ENCODE peak calls at places on chromosomes 16 and 17, in ten cellular contexts. Z is WTC11; D is choroid plexus epithelial cell; X is activated CD8-positive, alpha-beta T cell treated with anti-CD3 and anti-CD28 coated beads for 36 hours; F is brain microvascular endothelial cell; O is CD8-positive, alpha-beta T cell; A is GM12864; B is AG04450; Q is B cell; S is BE2C. M is an unnamed sample.
A peak's percentile ranks its signal among the peaks of the same experiment; 100 is the strongest.

GRCh38 chr17:59406808-59407381 is 75.4 kb downstream of the YPEL2 start:
- DNase-seq in X (no peak), A (no peak), D (peak; percentile 83), Q (no peak), O (no peak), Z (no peak), S (peak; percentile 71), B (peak; percentile 26), F (peak; percentile 73), M (no peak)

GRCh38 chr17:40399185-40399584 is 18.5 kb downstream of the TOP2A start:
- DNase-seq in S (no peak), Q (no peak), X (no peak), F (peak; percentile 12), B (peak; percentile 21), A (no peak), D (peak; percentile 82), Z (no peak), O (no peak), M (no peak)

GRCh38 chr17:56824503-56824902 is 9.2 kb downstream of the C17orf67 start:
- DNase-seq in X (no peak), D (no peak), Q (no peak), Z (no peak), A (no peak), F (no peak), B (no peak), S (no peak), O (no peak), M (no peak)

GRCh38 chr16:27425961-27426360 is 24.0 kb downstream of the IL21R start:
- DNase-seq in A (no peak), S (no peak), Z (no peak), D (no peak), B (no peak), F (no peak), O (no peak), X (peak; percentile 14), Q (no peak), M (no peak)

GRCh38 chr17:29948460-29949185 is 7.2 kb downstream of the EFCAB5 start:
- DNase-seq in S (no peak), F (no peak), A (no peak), O (no peak), D (no peak), Z (no peak), X (no peak), Q (peak; percentile 30), B (no peak), M (no peak)

GRCh38 chr17:80559688-80560290 is 15.2 kb downstream of the RPTOR start:
- DNase-seq in S (no peak), A (no peak), Q (no peak), F (peak; percentile 98), Z (no peak), O (no peak), B (peak; percentile 71), D (peak; percentile 95), X (no peak), M (no peak)

GRCh38 chr16:74320707-74321106 is 24.1 kb downstream of the PSMD7 start:
- DNase-seq in S (no peak), F (no peak), Z (no peak), B (no peak), A (no peak), O (no peak), X (no peak), D (no peak), Q (no peak), M (no peak)

GRCh38 chr16:69323428-69323827 is 7.0 kb downstream of the PDF start:
- DNase-seq in O (no peak), F (no peak), Z (no peak), B (no peak), S (no peak), Q (no peak), A (no peak), X (no peak), D (no peak), M (no peak)

GRCh38 chr17:2081564-2081963 is 26.7 kb downstream of the HIC1 start:
- DNase-seq in D (peak; percentile 55), B (no peak), S (no peak), X (no peak), Q (no peak), F (no peak), A (no peak), O (no peak), Z (no peak), M (no peak)

GRCh38 chr17:57557793-57558681 is 187.1 kb downstream of the CCDC182 start:
- DNase-seq in A (no peak), S (no peak), F (peak; percentile 78), B (no peak), O (no peak), Q (no peak), X (no peak), Z (no peak), D (peak; percentile 91), M (no peak)

GRCh38 chr17:83202002-83203000 is 122.9 kb downstream of the METRNL start:
- DNase-seq in D (no peak), S (peak; percentile 2), Q (no peak), B (no peak), Z (peak; percentile 7), A (no peak), F (no peak), X (no peak), O (no peak), M (no peak)

GRCh38 chr16:85354623-85355514 is 242.6 kb upstream of the CIBAR2 start:
- DNase-seq in A (no peak), S (peak; percentile 77), X (no peak), Q (no peak), Z (no peak), F (peak; percentile 67), B (peak; percentile 84), O (no peak), D (peak; percentile 74), M (no peak)

GRCh38 chr16:48687421-48688038 is 77.5 kb upstream of the N4BP1 start:
- DNase-seq in X (peak; percentile 59), Q (no peak), B (peak; percentile 29), A (peak; percentile 19), D (peak; percentile 85), S (peak; percentile 63), F (peak; percentile 65), O (no peak), Z (peak; percentile 60), M (peak; percentile 63)
- TF ChIP-seq CTCF in X (peak; percentile 76), Q (peak; percentile 49), B (peak; percentile 81), A (peak; percentile 72), D (peak; percentile 84), S (peak; percentile 89), F (peak; percentile 82), O (peak; percentile 30), Z (peak; percentile 35), M (peak; percentile 62)

GRCh38 chr16:53515259-53515658 is 12.2 kb upstream of the AKTIP start:
- DNase-seq in B (no peak), X (no peak), F (peak; percentile 90), A (no peak), D (peak; percentile 74), Q (no peak), Z (no peak), O (no peak), S (no peak), M (no peak)
- TF ChIP-seq CTCF in B (no peak), X (no peak), F (no peak), A (no peak), D (no peak), Q (no peak), Z (no peak), O (no peak), S (no peak), M (no peak)

DNA sequence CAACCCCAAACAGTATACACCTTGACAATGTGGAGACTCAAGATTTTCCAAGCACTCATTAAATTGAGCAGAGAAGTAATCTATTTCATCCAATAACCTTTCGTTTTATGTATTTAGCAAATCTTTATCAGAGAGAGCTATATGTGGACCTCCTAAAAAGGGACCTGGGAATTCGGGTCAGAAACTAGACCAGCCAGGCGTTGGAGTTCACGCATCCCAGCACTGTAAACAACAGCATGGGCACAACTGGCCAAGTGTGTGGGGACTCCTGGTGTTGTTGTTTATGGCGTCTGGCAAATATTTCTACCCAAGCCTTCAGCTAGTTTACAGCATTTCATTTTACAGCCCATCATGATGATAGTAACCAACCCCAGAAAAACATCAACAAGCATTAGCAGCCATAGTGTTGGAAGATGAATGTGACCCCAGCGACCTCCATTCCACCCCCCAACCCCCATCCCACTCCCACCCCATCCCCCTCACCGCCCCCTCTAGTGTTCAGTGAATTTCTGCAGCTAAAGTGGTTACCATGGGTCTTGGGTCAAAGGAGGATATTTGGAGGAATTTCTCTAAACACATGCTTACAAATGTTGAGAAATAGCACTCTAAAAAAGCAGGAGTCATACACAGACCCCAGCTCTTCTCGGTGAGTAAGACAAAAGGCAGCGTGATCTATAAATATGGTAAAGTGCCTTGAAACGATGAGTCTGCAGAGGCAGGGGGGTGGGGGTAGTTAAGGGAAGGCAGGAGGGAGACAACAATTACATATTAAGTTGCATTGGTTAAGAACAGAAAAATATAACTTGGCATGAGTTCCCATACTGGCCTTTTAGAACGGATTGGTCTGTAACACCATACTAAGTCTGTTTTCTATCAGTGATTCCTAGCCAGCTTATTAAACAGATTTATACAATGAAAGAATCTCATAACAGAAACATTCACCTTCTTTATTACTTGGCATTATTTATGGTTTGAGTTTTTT is 91.4 kb upstream of the TBX2 start:
- DNase-seq in S (no peak), Z (no peak), D (peak; percentile 98), Q (no peak), O (no peak), F (peak; percentile 94), X (no peak), B (peak; percentile 98), A (no peak), M (no peak)
- TF ChIP-seq CTCF in S (no peak), Z (no peak), D (peak; percentile 30), Q (no peak), O (no peak), F (peak; percentile 30), X (no peak), B (peak; percentile 25), A (no peak), M (no peak)

GRCh38 chr17:73342549-73343167 is 30.9 kb upstream of the CDC42EP4 start:
- DNase-seq in X (no peak), O (no peak), B (no peak), Q (no peak), Z (peak; percentile 30), A (no peak), F (peak; percentile 49), S (no peak), D (peak; percentile 61), M (no peak)
- TF ChIP-seq CTCF in X (no peak), O (no peak), B (peak; percentile 34), Q (no peak), Z (no peak), A (peak; percentile 21), F (peak; percentile 45), S (no peak), D (peak; percentile 38), M (no peak)

DNA sequence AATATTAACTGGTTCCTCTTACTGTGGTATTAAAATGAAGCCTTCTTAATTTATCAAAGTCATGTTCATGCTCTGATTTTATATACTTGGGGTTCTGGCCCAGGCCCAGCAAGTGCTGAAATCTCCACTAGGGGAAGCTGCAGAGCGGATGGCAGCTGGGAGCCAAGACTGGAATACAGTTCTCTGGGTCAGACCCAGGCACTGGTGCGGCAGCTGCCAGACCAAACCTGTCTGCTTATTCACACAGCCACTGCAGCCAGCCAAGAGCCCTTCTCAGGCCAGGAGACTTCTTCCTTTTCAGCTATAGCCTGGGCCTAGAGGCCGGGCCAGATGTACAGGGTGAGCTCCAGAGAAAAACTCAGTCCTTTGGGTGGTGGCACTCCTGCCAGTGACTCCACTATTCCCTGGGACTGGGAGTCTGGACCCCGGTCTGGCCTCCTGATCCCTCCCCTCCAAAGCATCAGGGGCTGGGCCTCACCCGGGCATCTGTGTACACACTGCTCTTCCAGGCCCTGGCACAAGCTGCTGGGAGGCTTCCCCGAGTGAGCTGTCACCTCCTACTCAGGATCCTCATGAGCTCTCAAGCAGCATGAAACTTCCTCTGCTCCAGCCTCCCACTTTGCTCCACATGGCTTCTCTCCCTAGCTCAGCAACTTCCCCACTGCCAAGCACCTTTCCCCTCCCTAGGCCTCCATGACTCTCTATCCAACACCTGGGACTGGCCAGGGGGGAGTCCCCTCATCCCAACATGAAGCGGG is 24.4 kb downstream of the ATP6V0D1 start:
- DNase-seq in Q (no peak), X (no peak), Z (peak; percentile 61), O (no peak), D (peak; percentile 55), A (no peak), B (no peak), F (peak; percentile 13), S (peak; percentile 45), M (no peak)
- TF ChIP-seq CTCF in Q (no peak), X (peak; percentile 24), Z (peak; percentile 44), O (no peak), D (peak; percentile 73), A (peak; percentile 30), B (peak; percentile 62), F (peak; percentile 64), S (peak; percentile 54), M (no peak)